ENCODE peak calls at places on chromosomes 11 and 22, in six cellular contexts. One of them, this sample, is unnamed.
A peak's percentile ranks its signal among the peaks of the same experiment; 100 is the strongest.

GRCh38 chr11:72349616-72350218 is 84.6 kb downstream of the CLPB start:
- DNase-seq in neural crest cell: no peak
- DNase-seq in HEK293T: no peak
- DNase-seq in GM13977: no peak
- DNase-seq in GM12891: no peak
- DNase-seq in activated T-cell treated with anti-CD3 and anti-CD28 coated beads, Interleukin-2, amount 50 U/mL, for 72 hours: no peak
- DNase-seq in this sample: no peak

GRCh38 chr22:49208003-49208402 is 619.7 kb downstream of the BRD1 start:
- DNase-seq in neural crest cell: no peak
- DNase-seq in HEK293T: no peak
- DNase-seq in GM13977: no peak
- DNase-seq in GM12891: no peak
- DNase-seq in activated T-cell treated with anti-CD3 and anti-CD28 coated beads, Interleukin-2, amount 50 U/mL, for 72 hours: no peak
- DNase-seq in this sample: no peak

GRCh38 chr11:111001986-111002616 is 243.4 kb upstream of the POU2AF2 start:
- DNase-seq in neural crest cell: no peak
- DNase-seq in HEK293T: no peak
- DNase-seq in GM13977: no peak
- DNase-seq in GM12891: no peak
- DNase-seq in activated T-cell treated with anti-CD3 and anti-CD28 coated beads, Interleukin-2, amount 50 U/mL, for 72 hours: no peak
- DNase-seq in this sample: no peak

GRCh38 chr11:1782831-1783724 is 19.4 kb upstream of the CTSD start:
- DNase-seq in neural crest cell: no peak
- DNase-seq in HEK293T: no peak
- DNase-seq in GM13977: no peak
- DNase-seq in GM12891: no peak
- DNase-seq in activated T-cell treated with anti-CD3 and anti-CD28 coated beads, Interleukin-2, amount 50 U/mL, for 72 hours: no peak
- DNase-seq in this sample: no peak

GRCh38 chr11:70194792-70195791 is 8.0 kb upstream of the FADD start:
- DNase-seq in neural crest cell: no peak
- DNase-seq in HEK293T: no peak
- DNase-seq in GM13977: no peak
- DNase-seq in GM12891: no peak
- DNase-seq in activated T-cell treated with anti-CD3 and anti-CD28 coated beads, Interleukin-2, amount 50 U/mL, for 72 hours: no peak
- DNase-seq in this sample: no peak

GRCh38 chr22:36397081-36397766 is 9.5 kb upstream of the MYH9 start:
- DNase-seq in neural crest cell: no peak
- DNase-seq in HEK293T: no peak
- DNase-seq in GM13977: no peak
- DNase-seq in GM12891: no peak
- DNase-seq in activated T-cell treated with anti-CD3 and anti-CD28 coated beads, Interleukin-2, amount 50 U/mL, for 72 hours: no peak
- DNase-seq in this sample: no peak

GRCh38 chr11:9765320-9766101 is 101.6 kb downstream of the SWAP70 start:
- DNase-seq in neural crest cell: no peak
- DNase-seq in HEK293T: no peak
- DNase-seq in GM13977: no peak
- DNase-seq in GM12891: no peak
- DNase-seq in activated T-cell treated with anti-CD3 and anti-CD28 coated beads, Interleukin-2, amount 50 U/mL, for 72 hours: no peak
- DNase-seq in this sample: no peak

GRCh38 chr11:76863196-76863777 is 2.6 kb downstream of the ACER3 start:
- DNase-seq in neural crest cell: no peak
- DNase-seq in HEK293T: no peak
- DNase-seq in GM13977: no peak
- DNase-seq in GM12891: no peak
- DNase-seq in activated T-cell treated with anti-CD3 and anti-CD28 coated beads, Interleukin-2, amount 50 U/mL, for 72 hours: no peak
- DNase-seq in this sample: no peak

GRCh38 chr11:124676386-124676785 is 2.7 kb downstream of the SPA17 start:
- DNase-seq in neural crest cell: no peak
- DNase-seq in HEK293T: no peak
- DNase-seq in GM13977: no peak
- DNase-seq in GM12891: no peak
- DNase-seq in activated T-cell treated with anti-CD3 and anti-CD28 coated beads, Interleukin-2, amount 50 U/mL, for 72 hours: no peak
- DNase-seq in this sample: no peak

GRCh38 chr11:44632466-44633123 is 67.1 kb downstream of the CD82 start:
- DNase-seq in neural crest cell: peak; percentile 35
- DNase-seq in HEK293T: peak; percentile 57
- DNase-seq in GM13977: no peak
- DNase-seq in GM12891: no peak
- DNase-seq in activated T-cell treated with anti-CD3 and anti-CD28 coated beads, Interleukin-2, amount 50 U/mL, for 72 hours: peak; percentile 30
- DNase-seq in this sample: no peak